ENCODE peak calls at places on chromosomes 4 and X, in four cellular contexts. W is neuronal stem cell, J is substantia nigra, F is NCI-H1105 treated with DMSO at 0.1 percent for 48 hours. C is an unnamed sample.

GRCh38 chr4:75490155-75490554 is 24.0 kb downstream of the RCHY1 start:
- DNase-seq in W (no peak), J (no peak), F (peak), C (peak)

GRCh38 chrX:37685452-37686347 is at the start of gene XK:
- DNase-seq in W (peak), J (peak), F (peak), C (peak)

GRCh38 chr4:1579834-1580686 is 104.1 kb downstream of the FAM53A start:
- DNase-seq in W (peak), J (peak), F (peak), C (no peak)

GRCh38 chrX:30597258-30598012 is 19.9 kb upstream of the TASL start:
- DNase-seq in W (no peak), J (no peak), F (no peak), C (no peak)

GRCh38 chr4:73693816-73694215 is 46.6 kb upstream of the CXCL8 start:
- DNase-seq in W (no peak), J (no peak), F (no peak), C (no peak)

GRCh38 chr4:37928896-37929537 is 31.2 kb upstream of the PTTG2 start:
- DNase-seq in W (no peak), J (no peak), F (no peak), C (no peak)

GRCh38 chr4:81069706-81070331 is 39.3 kb downstream of the BMP3 start:
- DNase-seq in W (peak), J (peak), F (peak), C (peak)

GRCh38 chr4:103118171-103118570 is 18.5 kb upstream of the BDH2 start:
- DNase-seq in W (no peak), J (no peak), F (no peak), C (no peak)

GRCh38 chr4:22492987-22493386 is 22.9 kb downstream of the ADGRA3 start:
- DNase-seq in W (no peak), J (no peak), F (no peak), C (no peak)

GRCh38 chr4:123631699-123632098 is 235.1 kb downstream of the SPRY1 start:
- DNase-seq in W (no peak), J (no peak), F (no peak), C (no peak)

GRCh38 chrX:44873415-44874270 is 655 bp downstream of the KDM6A start:
- DNase-seq in W (no peak), J (peak), F (peak), C (peak)

GRCh38 chr4:185566425-185566824 is 31.1 kb upstream of the PDLIM3 start:
- DNase-seq in W (no peak), J (no peak), F (no peak), C (no peak)

GRCh38 chr4:153127773-153128494 is 76.3 kb upstream of the TRIM2 start:
- DNase-seq in W (peak), J (peak), F (peak), C (peak)

GRCh38 chr4:4416981-4417380 is 30.1 kb downstream of the NSG1 start:
- DNase-seq in W (no peak), J (no peak), F (no peak), C (no peak)

GRCh38 chrX:31165241-31166035 is 93.6 kb upstream of the FTHL17 start:
- DNase-seq in W (no peak), J (no peak), F (no peak), C (no peak)

GRCh38 chrX:69014200-69014599 is 151.1 kb downstream of the PJA1 start:
- DNase-seq in W (no peak), J (no peak), F (no peak), C (no peak)

GRCh38 chr4:159016527-159017137 is 86.2 kb upstream of the RAPGEF2 start:
- DNase-seq in W (peak), J (peak), F (no peak), C (peak)

GRCh38 chrX:107450823-107451509 is 1.5 kb downstream of the FRMPD3 start:
- DNase-seq in W (peak), J (no peak), F (no peak), C (peak)

GRCh38 chrX:33211356-33212254 is at the start of gene DMD:
- DNase-seq in W (no peak), J (peak), F (no peak), C (no peak)

GRCh38 chrX:9995855-9996339 is 28.7 kb downstream of the CLDN34 start:
- DNase-seq in W (no peak), J (peak), F (peak), C (peak)

GRCh38 chrX:68186552-68187262 is 246.6 kb downstream of the OPHN1 start:
- DNase-seq in W (no peak), J (no peak), F (no peak), C (no peak)

GRCh38 chr4:1192091-1192492 is 19.7 kb upstream of the SPON2 start:
- DNase-seq in W (no peak), J (peak), F (no peak), C (no peak)

GRCh38 chrX:40646489-40647306 is 663 bp downstream of the CXorf38 start:
- DNase-seq in W (peak), J (no peak), F (peak), C (peak)

GRCh38 chrX:10360121-10360520 is 203.3 kb downstream of the CLCN4 start:
- DNase-seq in W (no peak), J (no peak), F (no peak), C (no peak)

GRCh38 chr4:38150766-38151165 is 190.6 kb downstream of the PTTG2 start:
- DNase-seq in W (no peak), J (no peak), F (no peak), C (no peak)

GRCh38 chrX:3345281-3346081 is 971 bp downstream of the MXRA5 start:
- DNase-seq in W (peak), J (no peak), F (no peak), C (no peak)

GRCh38 chr4:172850838-172851237 is 317.8 kb upstream of the GALNT7 start:
- DNase-seq in W (no peak), J (no peak), F (no peak), C (no peak)

GRCh38 chr4:4663028-4663427 is 121.2 kb upstream of the STX18 start:
- DNase-seq in W (no peak), J (no peak), F (no peak), C (no peak)

GRCh38 chrX:64206556-64207162 is 1.2 kb upstream of the AMER1 start:
- DNase-seq in W (no peak), J (no peak), F (no peak), C (no peak)

GRCh38 chr4:145293658-145294057 is 113.3 kb upstream of the OTUD4 start:
- DNase-seq in W (no peak), J (no peak), F (no peak), C (no peak)

GRCh38 chrX:67568769-67569168 is 24.9 kb downstream of the AR start:
- DNase-seq in W (no peak), J (no peak), F (no peak), C (no peak)

GRCh38 chrX:37010496-37010895 is 2.3 kb downstream of the FAM47C start:
- DNase-seq in W (no peak), J (no peak), F (no peak), C (no peak)

GRCh38 chr4:71074452-71075299 is 81.2 kb downstream of the DCK start:
- DNase-seq in W (no peak), J (no peak), F (no peak), C (peak)

GRCh38 chr4:89906787-89907521 is 12.3 kb downstream of the MMRN1 start:
- DNase-seq in W (peak), J (no peak), F (no peak), C (peak)

GRCh38 chr4:133124746-133125145 is 24.3 kb upstream of the PCDH10 start:
- DNase-seq in W (no peak), J (no peak), F (no peak), C (no peak)